ENCODE peak calls at places on chromosomes 13 and 19, in four cellular contexts. N is heart right ventricle, L is SJSA1, X is tibial nerve. K is an unnamed sample.

GRCh38 chr13:39297023-39297422 is 258.8 kb downstream of the NHLRC3 start:
- DNase-seq in X (no peak), N (no peak), L (no peak), K (no peak)

GRCh38 chr13:66415444-66415843 is 814.7 kb downstream of the PCDH9 start:
- DNase-seq in X (no peak), N (no peak), L (no peak), K (no peak)

GRCh38 chr19:14375055-14375581 is 6.1 kb upstream of the ADGRE5 start:
- DNase-seq in L (no peak), N (peak; percentile 52), X (no peak), K (peak; percentile 50)

GRCh38 chr19:16327911-16328823 is 3.5 kb downstream of the KLF2 start:
- DNase-seq in N (peak; percentile 78), X (peak; percentile 78), L (no peak), K (peak; percentile 79)

GRCh38 chr13:27131202-27131623 is 40.4 kb downstream of the USP12 start:
- DNase-seq in L (no peak), X (no peak), N (no peak), K (no peak)

GRCh38 chr19:47766359-47766620 is 12.2 kb upstream of the SELENOW start:
- DNase-seq in L (no peak), N (no peak), X (no peak), K (no peak)

GRCh38 chr19:53908933-53909415 is at the start of gene CACNG7:
- DNase-seq in N (no peak), X (no peak), L (no peak), K (no peak)

GRCh38 chr19:10797541-10798256 is 38.3 kb downstream of the TMED1 start:
- DNase-seq in N (no peak), L (no peak), X (no peak), K (no peak)

GRCh38 chr19:10796653-10797052 is 39.4 kb downstream of the TMED1 start:
- DNase-seq in X (no peak), N (no peak), L (no peak), K (no peak)

GRCh38 chr19:47433121-47433520 is 13.8 kb upstream of the MEIS3 start:
- DNase-seq in N (no peak), X (no peak), L (no peak), K (no peak)

GRCh38 chr19:43820098-43820860 is 6.8 kb upstream of the ZNF283 start:
- DNase-seq in X (no peak), L (no peak), N (peak; percentile 52), K (peak; percentile 61)

GRCh38 chr13:23069571-23069970 is 111.2 kb upstream of the SGCG start:
- DNase-seq in N (no peak), X (no peak), L (no peak), K (no peak)

GRCh38 chr13:39531646-39532045 is 71.3 kb downstream of the LHFPL6 start:
- DNase-seq in X (no peak), L (no peak), N (no peak), K (no peak)

GRCh38 chr19:2345794-2346663 is 14.0 kb upstream of the TMPRSS9 start:
- DNase-seq in N (no peak), L (no peak), X (no peak), K (peak; percentile 67)

GRCh38 chr19:33871605-33872004 is 74.9 kb downstream of the KCTD15 start:
- DNase-seq in X (no peak), L (no peak), N (no peak), K (no peak)

GRCh38 chr13:101049166-101049850 is 367.0 kb downstream of the NALCN start:
- DNase-seq in X (no peak), L (no peak), N (no peak), K (no peak)

GRCh38 chr13:94558721-94559120 is 37.2 kb downstream of the TGDS start:
- DNase-seq in X (no peak), N (no peak), L (no peak), K (no peak)

GRCh38 chr19:47512183-47512947 is 2.5 kb downstream of the NAPA start:
- DNase-seq in L (peak; percentile 41), N (no peak), X (no peak), K (peak; percentile 73)

GRCh38 chr19:33235269-33235995 is 9.8 kb upstream of the SLC7A10 start:
- DNase-seq in X (peak; percentile 80), L (peak; percentile 83), N (peak; percentile 71), K (peak; percentile 66)

GRCh38 chr13:98998831-98999634 is 21.2 kb upstream of the DOCK9 start:
- DNase-seq in N (no peak), L (peak; percentile 51), X (no peak), K (no peak)

GRCh38 chr19:18452386-18452785 is 14.5 kb upstream of the ISYNA1 start:
- DNase-seq in L (no peak), N (no peak), X (no peak), K (no peak)

GRCh38 chr13:76038920-76039716 is 403.0 kb downstream of the LMO7 start:
- DNase-seq in L (no peak), N (no peak), X (no peak), K (no peak)

GRCh38 chr13:101579291-101579802 is 126.9 kb downstream of the ITGBL1 start:
- DNase-seq in X (no peak), L (no peak), N (no peak), K (no peak)

DNA sequence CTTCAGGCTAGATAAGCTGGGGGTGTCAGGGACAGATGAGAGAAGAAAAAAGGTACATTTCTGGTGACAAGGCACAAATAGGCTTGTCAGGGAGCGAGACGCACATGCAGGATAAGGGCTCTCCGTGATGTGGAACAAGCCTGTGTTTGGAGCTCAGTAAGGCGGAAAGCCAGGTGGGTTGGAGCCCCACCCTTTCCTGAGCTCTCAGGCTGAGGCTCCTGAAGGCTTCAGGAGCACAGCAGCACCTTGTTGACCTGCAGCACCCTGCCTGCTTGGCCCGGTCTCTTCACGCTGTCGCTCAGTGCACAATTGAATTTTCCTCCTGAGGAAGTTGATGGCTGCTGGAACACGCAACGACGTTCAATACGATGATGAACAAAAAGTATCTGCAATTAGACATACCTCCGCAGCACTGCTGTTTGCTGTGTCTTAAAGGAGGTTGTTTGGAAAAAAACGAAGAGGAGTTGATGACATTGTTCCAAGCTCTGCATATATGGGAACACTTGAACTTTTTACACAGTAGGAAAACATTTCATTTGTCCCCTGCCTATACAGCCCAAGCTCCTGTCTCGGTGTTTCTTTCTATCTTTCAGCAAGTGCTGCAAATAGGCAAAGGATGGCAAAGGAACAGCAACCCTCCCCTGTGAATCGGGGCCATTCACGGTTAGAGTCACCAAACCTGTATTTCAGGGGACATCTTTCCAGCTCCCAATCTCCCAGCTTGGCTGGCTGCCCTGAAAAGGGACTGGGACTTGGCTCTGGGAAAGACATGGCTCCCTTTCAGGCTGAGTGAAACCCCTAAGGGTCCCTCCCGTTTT is 29.5 kb downstream of the SERP2 start:
- DNase-seq in N (no peak), X (no peak), L (no peak), K (no peak)
- H3K27ac ChIP-seq in N (no peak overlapping the region), X (no peak overlapping the region), L (no peak overlapping the region), K (no peak overlapping the region)

GRCh38 chr13:29605860-29606526 is 10.5 kb upstream of the SLC7A1 start:
- DNase-seq in N (peak; percentile 60), L (no peak), X (no peak), K (peak; percentile 51)
- H3K4me3 ChIP-seq in N (no peak overlapping the region), L (no peak overlapping the region), X (no peak overlapping the region), K (no peak overlapping the region)

GRCh38 chr13:51618626-51619025 is 34.4 kb downstream of the WDFY2 start:
- DNase-seq in X (no peak), L (no peak), N (no peak), K (no peak)
- H3K27ac ChIP-seq in X (no peak overlapping the region), L (no peak overlapping the region), N (peak overlapping the region; percentile 67), K (peak overlapping the region; percentile 64)

GRCh38 chr19:1183543-1184172 is 9.6 kb upstream of the SBNO2 start:
- DNase-seq in X (no peak), L (peak; percentile 75), N (no peak), K (no peak)
- H3K4me3 ChIP-seq in X (no peak overlapping the region), L (no peak overlapping the region), N (no peak overlapping the region), K (no peak overlapping the region)

K was measured in adrenal gland.